ENCODE peak calls at places on chromosomes 1 and 21, in ten cellular contexts. M is tibial nerve, G is dorsolateral prefrontal cortex, U is IMR-90, L is coronary artery, E is lower leg skin, S is colonic mucosa, T is osteocyte, F is H1, Y is GM23338. K is an unnamed sample.

GRCh38 chr1:26851106-26851684 is 11.8 kb upstream of the SFN start:
- DNase-seq in M (no peak), G (no peak), U (no peak), L (no peak), E (no peak), S (no peak), T (no peak), F (no peak), Y (peak), K (no peak)

GRCh38 chr1:99445486-99445885 is 181.2 kb downstream of the PLPPR4 start:
- DNase-seq in M (no peak), G (no peak), U (peak), L (no peak), E (no peak), S (no peak), T (no peak), F (no peak), Y (no peak), K (no peak)

GRCh38 chr1:59703226-59703917 is 111.4 kb upstream of the HOOK1 start:
- DNase-seq in M (no peak), G (no peak), U (no peak), L (no peak), E (no peak), S (no peak), T (no peak), F (no peak), Y (no peak), K (no peak)

GRCh38 chr1:113042336-113043143 is 30.5 kb upstream of the LRIG2 start:
- DNase-seq in M (peak), G (peak), U (peak), L (peak), E (peak), S (peak), T (peak), F (peak), Y (peak), K (peak)

GRCh38 chr1:30889506-30889905 is 19.1 kb downstream of the SDC3 start:
- DNase-seq in M (no peak), G (no peak), U (peak), L (no peak), E (no peak), S (no peak), T (no peak), F (no peak), Y (no peak), K (no peak)

GRCh38 chr1:52268372-52268771 is 97.6 kb downstream of the CC2D1B start:
- DNase-seq in M (no peak), G (no peak), U (peak), L (no peak), E (no peak), S (no peak), T (no peak), F (no peak), Y (peak), K (no peak)

GRCh38 chr1:59409986-59410385 is 113.1 kb downstream of the FGGY start:
- DNase-seq in M (no peak), G (no peak), U (no peak), L (no peak), E (no peak), S (no peak), T (no peak), F (no peak), Y (no peak), K (no peak)

GRCh38 chr21:18553786-18554185 is 150.2 kb upstream of the TMPRSS15 start:
- DNase-seq in M (no peak), G (no peak), U (no peak), L (no peak), E (no peak), S (no peak), T (no peak), F (no peak), Y (no peak), K (no peak)

GRCh38 chr1:31955917-31956736 is 18.0 kb upstream of the PTP4A2 start:
- DNase-seq in M (peak), G (peak), U (peak), L (peak), E (peak), S (peak), T (no peak), F (no peak), Y (peak), K (peak)

GRCh38 chr1:35857830-35858229 is 25.2 kb upstream of the AGO1 start:
- DNase-seq in M (no peak), G (no peak), U (peak), L (no peak), E (no peak), S (no peak), T (no peak), F (no peak), Y (peak), K (no peak)

GRCh38 chr1:15154480-15155036 is 1.0 kb downstream of the TMEM51 start:
- DNase-seq in M (no peak), G (no peak), U (no peak), L (no peak), E (peak), S (peak), T (no peak), F (peak), Y (peak), K (no peak)

GRCh38 chr1:109762821-109763645 is 690 bp downstream of the EPS8L3 start:
- DNase-seq in M (no peak), G (no peak), U (peak), L (peak), E (peak), S (peak), T (no peak), F (no peak), Y (no peak), K (peak)

GRCh38 chr1:9279172-9279840 is 13.4 kb upstream of the SPSB1 start:
- DNase-seq in M (no peak), G (no peak), U (peak), L (no peak), E (no peak), S (peak), T (no peak), F (no peak), Y (no peak), K (no peak)

GRCh38 chr1:17046043-17046657 is 7.7 kb downstream of the SDHB start:
- DNase-seq in M (no peak), G (no peak), U (peak), L (no peak), E (no peak), S (no peak), T (no peak), F (no peak), Y (peak), K (no peak)

GRCh38 chr1:54922921-54923421 is 36.0 kb upstream of the DHCR24 start:
- DNase-seq in M (no peak), G (no peak), U (no peak), L (no peak), E (no peak), S (no peak), T (no peak), F (no peak), Y (no peak), K (no peak)

GRCh38 chr1:2980073-2980791 is 41.0 kb upstream of the ACTRT2 start:
- DNase-seq in M (no peak), G (no peak), U (no peak), L (peak), E (peak), S (no peak), T (peak), F (no peak), Y (no peak), K (peak)

GRCh38 chr1:2258122-2258812 is 30.1 kb downstream of the SKI start:
- DNase-seq in M (no peak), G (no peak), U (no peak), L (no peak), E (no peak), S (no peak), T (no peak), F (no peak), Y (no peak), K (no peak)

GRCh38 chr1:17618558-17619247 is 79.2 kb downstream of the ARHGEF10L start:
- DNase-seq in M (no peak), G (no peak), U (no peak), L (peak), E (no peak), S (no peak), T (no peak), F (no peak), Y (no peak), K (no peak)

GRCh38 chr1:52814465-52814864 is 28.1 kb upstream of the ZYG11A start:
- DNase-seq in M (no peak), G (no peak), U (peak), L (no peak), E (no peak), S (no peak), T (no peak), F (no peak), Y (no peak), K (no peak)

GRCh38 chr1:10796029-10796944 is at the start of gene CASZ1:
- DNase-seq in M (peak), G (peak), U (peak), L (no peak), E (peak), S (peak), T (peak), F (peak), Y (peak), K (peak)

GRCh38 chr1:206742702-206743383 is 27.7 kb upstream of the IL19 start:
- DNase-seq in M (no peak), G (no peak), U (no peak), L (no peak), E (no peak), S (no peak), T (no peak), F (no peak), Y (no peak), K (no peak)

GRCh38 chr1:203156280-203156679 is 19.3 kb downstream of the MYBPH start:
- DNase-seq in M (no peak), G (no peak), U (no peak), L (no peak), E (no peak), S (no peak), T (no peak), F (no peak), Y (no peak), K (no peak)

GRCh38 chr1:155125946-155126493 is 1.7 kb upstream of the EFNA1 start:
- DNase-seq in M (peak), G (peak), U (no peak), L (no peak), E (peak), S (peak), T (no peak), F (peak), Y (peak), K (no peak)

GRCh38 chr1:44808938-44809917 is 905 bp downstream of the BTBD19 start:
- DNase-seq in M (no peak), G (no peak), U (peak), L (peak), E (peak), S (peak), T (no peak), F (no peak), Y (no peak), K (no peak)

GRCh38 chr1:64505944-64506658 is 36.2 kb downstream of the CACHD1 start:
- DNase-seq in M (no peak), G (no peak), U (no peak), L (no peak), E (peak), S (peak), T (no peak), F (no peak), Y (no peak), K (no peak)

GRCh38 chr1:156492591-156493080 is 7.9 kb downstream of the MEF2D start:
- DNase-seq in M (no peak), G (no peak), U (no peak), L (no peak), E (no peak), S (peak), T (no peak), F (no peak), Y (no peak), K (no peak)

GRCh38 chr1:226762055-226762454 is 23.0 kb upstream of the ITPKB start:
- DNase-seq in M (no peak), G (no peak), U (no peak), L (no peak), E (no peak), S (no peak), T (no peak), F (no peak), Y (no peak), K (no peak)

GRCh38 chr1:245856944-245857531 is 650.0 kb downstream of the SMYD3 start:
- DNase-seq in M (no peak), G (no peak), U (peak), L (no peak), E (no peak), S (no peak), T (no peak), F (no peak), Y (no peak), K (no peak)

GRCh38 chr1:42370876-42371549 is 9.6 kb upstream of the RIMKLA start:
- DNase-seq in M (no peak), G (no peak), U (no peak), L (no peak), E (no peak), S (no peak), T (no peak), F (no peak), Y (no peak), K (no peak)

GRCh38 chr1:28526886-28527285 is 21.0 kb downstream of the RCC1 start:
- DNase-seq in M (no peak), G (no peak), U (no peak), L (no peak), E (no peak), S (no peak), T (no peak), F (no peak), Y (no peak), K (no peak)

GRCh38 chr1:235999259-235999925 is 65.5 kb downstream of the NID1 start:
- DNase-seq in M (no peak), G (no peak), U (peak), L (peak), E (no peak), S (no peak), T (no peak), F (no peak), Y (no peak), K (no peak)

GRCh38 chr1:94385354-94385947 is 32.7 kb upstream of the ABCD3 start:
- DNase-seq in M (no peak), G (no peak), U (no peak), L (no peak), E (no peak), S (peak), T (no peak), F (no peak), Y (no peak), K (no peak)

GRCh38 chr1:19088717-19089442 is 121.2 kb downstream of the UBR4 start:
- DNase-seq in M (no peak), G (no peak), U (no peak), L (no peak), E (no peak), S (no peak), T (no peak), F (no peak), Y (no peak), K (no peak)

GRCh38 chr1:165289556-165289955 is 67.0 kb downstream of the LMX1A start:
- DNase-seq in M (no peak), G (no peak), U (no peak), L (no peak), E (no peak), S (no peak), T (no peak), F (no peak), Y (no peak), K (no peak)

GRCh38 chr1:232223309-232223708 is 406.6 kb downstream of the SIPA1L2 start:
- DNase-seq in M (no peak), G (no peak), U (no peak), L (no peak), E (no peak), S (no peak), T (no peak), F (no peak), Y (no peak), K (no peak)

GRCh38 chr1:50420689-50421365 is 2.4 kb downstream of the DMRTA2 start:
- DNase-seq in M (no peak), G (no peak), U (no peak), L (no peak), E (no peak), S (no peak), T (no peak), F (peak), Y (peak), K (peak)

GRCh38 chr1:169795687-169796086 is 980 bp upstream of the METTL18 start:
- DNase-seq in M (no peak), G (no peak), U (no peak), L (no peak), E (no peak), S (no peak), T (no peak), F (no peak), Y (peak), K (no peak)

DNA sequence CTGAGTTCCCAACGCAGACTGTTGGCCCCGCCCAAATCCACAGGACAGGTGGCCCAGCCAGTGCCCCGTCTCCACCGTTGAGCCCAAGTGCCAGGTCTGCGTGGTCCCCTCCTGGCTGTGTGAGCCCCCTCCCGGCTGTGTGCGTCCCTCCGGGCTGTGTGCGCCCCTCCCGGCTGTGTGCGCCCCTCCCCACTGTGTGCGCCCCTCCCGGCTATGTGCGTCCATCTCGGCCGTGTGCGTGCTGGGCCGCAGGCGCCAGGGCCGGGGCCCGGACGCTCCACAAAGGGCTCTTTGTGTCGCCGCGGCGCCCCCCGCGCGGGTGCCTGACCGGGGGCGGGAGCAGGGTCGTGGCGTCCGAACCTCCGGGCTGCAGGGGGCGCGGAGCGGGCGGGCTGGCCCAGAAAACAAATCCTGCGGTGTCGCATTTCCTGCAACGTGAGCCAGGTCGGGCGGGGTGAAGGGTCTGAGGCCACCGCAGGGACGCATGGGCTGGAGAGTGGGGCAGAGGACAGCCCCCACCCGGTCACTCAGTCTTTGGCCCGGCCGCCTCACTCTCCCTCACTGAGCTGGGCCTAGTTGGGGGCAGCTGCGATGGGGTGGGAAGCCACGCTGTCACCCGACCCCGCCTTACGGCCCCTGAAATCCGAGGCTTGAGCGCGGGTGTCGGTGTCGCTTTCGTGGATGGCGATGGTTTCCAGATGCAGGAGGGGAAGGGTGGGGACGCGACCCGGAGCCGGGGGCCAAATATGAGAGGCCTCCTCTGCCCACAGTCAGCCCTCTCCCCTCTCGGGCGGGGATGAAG is 18.8 kb downstream of the TNFRSF25 start:
- DNase-seq in M (no peak), G (no peak), U (no peak), L (no peak), E (no peak), S (no peak), T (no peak), F (peak), Y (peak), K (no peak)
- TF ChIP-seq CTCF in M (no peak), G (no peak), U (no peak), L (no peak), E (no peak), S (no peak), T (no peak), F (no peak), Y (peak), K (peak)

DNA sequence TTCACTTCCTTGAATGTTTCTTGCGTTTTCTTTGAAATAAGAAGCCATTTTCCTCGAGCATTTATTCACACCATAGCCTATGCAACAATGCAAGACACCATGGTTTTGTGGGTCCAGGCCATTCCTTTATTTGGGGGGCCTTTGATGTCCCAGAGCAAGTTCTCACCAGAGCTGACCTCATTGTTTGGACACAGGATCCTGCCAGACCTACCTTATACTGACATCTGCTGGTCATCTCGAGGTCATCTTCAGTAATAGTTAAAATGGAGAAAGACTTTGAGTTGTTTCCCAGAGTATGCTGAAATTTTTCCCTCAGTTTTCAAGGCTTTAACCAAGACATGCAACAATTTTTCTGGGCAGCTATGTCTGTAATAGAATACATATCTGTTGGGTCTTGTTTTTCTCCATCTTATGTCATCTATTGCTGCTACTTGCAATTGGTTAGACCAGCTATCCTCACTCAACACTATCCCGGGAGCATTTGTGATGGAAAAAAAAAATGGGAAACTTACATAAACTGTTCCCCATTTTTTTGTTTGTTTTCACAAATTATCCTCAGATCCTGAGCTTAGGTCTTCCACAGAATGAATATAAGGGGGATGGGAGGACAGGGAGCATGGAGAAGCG is 34.0 kb upstream of the BACE2 start:
- DNase-seq in M (no peak), G (no peak), U (peak), L (no peak), E (no peak), S (no peak), T (no peak), F (no peak), Y (peak), K (no peak)
- TF ChIP-seq CTCF in M (peak), G (peak), U (peak), L (peak), E (no peak), S (peak), T (peak), F (peak), Y (peak), K (peak)

GRCh38 chr1:208652300-208653160 is 408.3 kb upstream of the PLXNA2 start:
- DNase-seq in M (no peak), G (peak), U (peak), L (no peak), E (no peak), S (peak), T (no peak), F (peak), Y (peak), K (no peak)

GRCh38 chr1:208654241-208654640 is 410.1 kb upstream of the PLXNA2 start:
- DNase-seq in M (no peak), G (no peak), U (no peak), L (no peak), E (no peak), S (peak), T (no peak), F (no peak), Y (peak), K (no peak)
- TF ChIP-seq CTCF in M (peak), G (no peak), U (peak), L (no peak), E (no peak), S (no peak), T (peak), F (peak), Y (peak), K (peak)

GRCh38 chr1:163744488-163744887 is 422.7 kb downstream of the NUF2 start:
- DNase-seq in M (no peak), G (no peak), U (no peak), L (no peak), E (no peak), S (no peak), T (no peak), F (no peak), Y (no peak), K (no peak)

GRCh38 chr1:163747261-163747660 is 425.5 kb downstream of the NUF2 start:
- DNase-seq in M (no peak), G (no peak), U (no peak), L (no peak), E (no peak), S (no peak), T (no peak), F (no peak), Y (peak), K (no peak)

GRCh38 chr1:163745204-163745603 is 423.4 kb downstream of the NUF2 start:
- DNase-seq in M (no peak), G (no peak), U (no peak), L (no peak), E (no peak), S (no peak), T (no peak), F (no peak), Y (no peak), K (no peak)

GRCh38 chr1:163747855-163748254 is 426.1 kb downstream of the NUF2 start:
- DNase-seq in M (no peak), G (no peak), U (no peak), L (no peak), E (no peak), S (no peak), T (no peak), F (no peak), Y (peak), K (no peak)
- TF ChIP-seq CTCF in M (no peak), G (no peak), U (no peak), L (no peak), E (no peak), S (no peak), T (no peak), F (peak), Y (no peak), K (peak)

K was measured in type B pancreatic cell.